ENCODE peak calls at places on chromosomes 12 and 14, in six cellular contexts. L is NCI-H2081; R is activated CD8-positive, alpha-beta T cell treated with anti-CD3 and anti-CD28 coated beads, Interleukin-2, amount 10 ng/mL, durations not matched to agents 7 days and 5 days; T is HFFc6; W is stimulated activated CD4-positive, alpha-beta T cell treated with anti-CD3 and anti-CD28 coated beads, Interleukin-1b, Interleukin-23, amount 100 ng/mL, for 48 hours; Q is activated T-cell treated with anti-CD3 and anti-CD28 coated beads, Interleukin-2, amount 50 U/mL, for 24 hours. M is an unnamed sample.

GRCh38 chr12:80178846-80179245 is 79.5 kb downstream of the OTOGL start:
- DNase-seq in Q (no peak), T (no peak), R (peak), W (no peak), L (no peak), M (no peak)

GRCh38 chr14:103480595-103480994 is 42.0 kb downstream of the CKB start:
- DNase-seq in T (no peak), L (no peak), R (no peak), Q (no peak), W (no peak), M (no peak)

GRCh38 chr12:4307593-4308333 is 13.2 kb upstream of the TIGAR start:
- DNase-seq in L (peak), T (peak), W (no peak), Q (no peak), R (no peak), M (peak)

GRCh38 chr14:99127651-99128167 is 144.3 kb downstream of the BCL11B start:
- DNase-seq in R (peak), Q (peak), L (no peak), T (no peak), W (no peak), M (no peak)

GRCh38 chr12:9646794-9647622 is 22.5 kb upstream of the CLEC2D start:
- DNase-seq in R (no peak), Q (no peak), L (no peak), W (no peak), T (peak), M (peak)

GRCh38 chr12:29207120-29207519 is 58.0 kb downstream of the FAR2 start:
- DNase-seq in L (no peak), W (no peak), Q (no peak), T (no peak), R (no peak), M (no peak)

GRCh38 chr12:117134059-117134458 is 34.8 kb upstream of the TESC start:
- DNase-seq in Q (peak), W (peak), T (no peak), R (peak), L (no peak), M (no peak)

GRCh38 chr14:89351364-89351957 is 65.6 kb downstream of the FOXN3 start:
- DNase-seq in L (peak), Q (peak), T (no peak), W (no peak), R (peak), M (no peak)

GRCh38 chr12:124476011-124476400 is 91.4 kb downstream of the NCOR2 start:
- DNase-seq in T (no peak), R (no peak), Q (no peak), W (no peak), L (no peak), M (no peak)

GRCh38 chr12:130924946-130925345 is 28.8 kb upstream of the ADGRD1 start:
- DNase-seq in W (no peak), R (no peak), Q (no peak), L (no peak), T (no peak), M (no peak)

GRCh38 chr14:64714432-64715025 is 10.3 kb downstream of the PLEKHG3 start:
- DNase-seq in Q (no peak), R (no peak), T (no peak), W (no peak), L (no peak), M (no peak)

GRCh38 chr14:103273847-103274615 is 60.0 kb upstream of the EIF5 start:
- DNase-seq in Q (no peak), W (no peak), T (no peak), L (no peak), R (no peak), M (no peak)

GRCh38 chr14:77111021-77111420 is 13.0 kb downstream of the CIPC start:
- DNase-seq in L (no peak), Q (no peak), T (no peak), W (no peak), R (no peak), M (no peak)

GRCh38 chr12:46669720-46670119 is 156.1 kb downstream of the SLC38A4 start:
- DNase-seq in Q (no peak), L (no peak), W (no peak), R (no peak), T (no peak), M (no peak)